ENCODE peak calls at places on chromosomes 2 and 18, in nine cellular contexts. One of them, this sample, is unnamed.

GRCh38 chr2:242012956-242013764 is 143.6 kb downstream of the RTP5 start:
- DNase-seq in CD4-positive, alpha-beta T cell: no peak
- DNase-seq in iris pigment epithelial cell: no peak
- DNase-seq in central memory CD4-positive, alpha-beta T cell: no peak
- DNase-seq in A549: no peak
- DNase-seq in HL-60: no peak
- DNase-seq in psoas muscle: no peak
- DNase-seq in brain microvascular endothelial cell: no peak
- DNase-seq in HTR-8/SVneo: no peak
- DNase-seq in this sample: no peak

GRCh38 chr2:68839260-68839833 is 31.9 kb downstream of the BMP10 start:
- DNase-seq in CD4-positive, alpha-beta T cell: no peak
- DNase-seq in iris pigment epithelial cell: no peak
- DNase-seq in central memory CD4-positive, alpha-beta T cell: peak
- DNase-seq in A549: peak
- DNase-seq in HL-60: peak
- DNase-seq in psoas muscle: no peak
- DNase-seq in brain microvascular endothelial cell: no peak
- DNase-seq in HTR-8/SVneo: peak
- DNase-seq in this sample: no peak

GRCh38 chr2:76679025-76679396 is 843.2 kb downstream of the LRRTM4 start:
- DNase-seq in CD4-positive, alpha-beta T cell: no peak
- DNase-seq in iris pigment epithelial cell: no peak
- DNase-seq in central memory CD4-positive, alpha-beta T cell: no peak
- DNase-seq in A549: no peak
- DNase-seq in HL-60: no peak
- DNase-seq in psoas muscle: no peak
- DNase-seq in brain microvascular endothelial cell: no peak
- DNase-seq in HTR-8/SVneo: no peak
- DNase-seq in this sample: no peak

GRCh38 chr2:240143276-240143675 is 2.8 kb upstream of the OTOS start:
- DNase-seq in CD4-positive, alpha-beta T cell: no peak
- DNase-seq in iris pigment epithelial cell: no peak
- DNase-seq in central memory CD4-positive, alpha-beta T cell: no peak
- DNase-seq in A549: no peak
- DNase-seq in HL-60: no peak
- DNase-seq in psoas muscle: no peak
- DNase-seq in brain microvascular endothelial cell: no peak
- DNase-seq in HTR-8/SVneo: no peak
- DNase-seq in this sample: no peak

GRCh38 chr18:79630266-79631095 is 49.1 kb upstream of the CTDP1 start:
- DNase-seq in CD4-positive, alpha-beta T cell: no peak
- DNase-seq in iris pigment epithelial cell: no peak
- DNase-seq in central memory CD4-positive, alpha-beta T cell: no peak
- DNase-seq in A549: no peak
- DNase-seq in HL-60: no peak
- DNase-seq in psoas muscle: peak
- DNase-seq in brain microvascular endothelial cell: peak
- DNase-seq in HTR-8/SVneo: no peak
- DNase-seq in this sample: no peak

GRCh38 chr2:227188292-227188691 is 23.9 kb downstream of the COL4A3 start:
- DNase-seq in CD4-positive, alpha-beta T cell: no peak
- DNase-seq in iris pigment epithelial cell: peak
- DNase-seq in central memory CD4-positive, alpha-beta T cell: no peak
- DNase-seq in A549: no peak
- DNase-seq in HL-60: no peak
- DNase-seq in psoas muscle: no peak
- DNase-seq in brain microvascular endothelial cell: peak
- DNase-seq in HTR-8/SVneo: peak
- DNase-seq in this sample: no peak

GRCh38 chr2:62412347-62412742 is 93.7 kb downstream of the TMEM17 start:
- DNase-seq in CD4-positive, alpha-beta T cell: no peak
- DNase-seq in iris pigment epithelial cell: no peak
- DNase-seq in central memory CD4-positive, alpha-beta T cell: no peak
- DNase-seq in A549: no peak
- DNase-seq in HL-60: no peak
- DNase-seq in psoas muscle: no peak
- DNase-seq in brain microvascular endothelial cell: no peak
- DNase-seq in HTR-8/SVneo: no peak
- DNase-seq in this sample: no peak

GRCh38 chr18:2263303-2263702 is 308.0 kb downstream of the METTL4 start:
- DNase-seq in CD4-positive, alpha-beta T cell: no peak
- DNase-seq in iris pigment epithelial cell: no peak
- DNase-seq in central memory CD4-positive, alpha-beta T cell: no peak
- DNase-seq in A549: no peak
- DNase-seq in HL-60: no peak
- DNase-seq in psoas muscle: no peak
- DNase-seq in brain microvascular endothelial cell: no peak
- DNase-seq in HTR-8/SVneo: no peak
- DNase-seq in this sample: no peak

GRCh38 chr2:157893611-157894010 is 17.5 kb upstream of the ACVR1 start:
- DNase-seq in CD4-positive, alpha-beta T cell: no peak
- DNase-seq in iris pigment epithelial cell: no peak
- DNase-seq in central memory CD4-positive, alpha-beta T cell: no peak
- DNase-seq in A549: no peak
- DNase-seq in HL-60: no peak
- DNase-seq in psoas muscle: no peak
- DNase-seq in brain microvascular endothelial cell: no peak
- DNase-seq in HTR-8/SVneo: no peak
- DNase-seq in this sample: no peak

GRCh38 chr2:15638720-15639119 is 47.1 kb downstream of the DDX1 start:
- DNase-seq in CD4-positive, alpha-beta T cell: no peak
- DNase-seq in iris pigment epithelial cell: peak
- DNase-seq in central memory CD4-positive, alpha-beta T cell: no peak
- DNase-seq in A549: no peak
- DNase-seq in HL-60: no peak
- DNase-seq in psoas muscle: no peak
- DNase-seq in brain microvascular endothelial cell: peak
- DNase-seq in HTR-8/SVneo: no peak
- DNase-seq in this sample: no peak

GRCh38 chr2:38610851-38611801 is 8.4 kb upstream of the HNRNPLL start:
- DNase-seq in CD4-positive, alpha-beta T cell: no peak
- DNase-seq in iris pigment epithelial cell: peak
- DNase-seq in central memory CD4-positive, alpha-beta T cell: no peak
- DNase-seq in A549: no peak
- DNase-seq in HL-60: no peak
- DNase-seq in psoas muscle: no peak
- DNase-seq in brain microvascular endothelial cell: no peak
- DNase-seq in HTR-8/SVneo: no peak
- DNase-seq in this sample: no peak

GRCh38 chr18:72161686-72162085 is 382.5 kb downstream of the CBLN2 start:
- DNase-seq in CD4-positive, alpha-beta T cell: no peak
- DNase-seq in iris pigment epithelial cell: no peak
- DNase-seq in central memory CD4-positive, alpha-beta T cell: no peak
- DNase-seq in A549: no peak
- DNase-seq in HL-60: no peak
- DNase-seq in psoas muscle: no peak
- DNase-seq in brain microvascular endothelial cell: no peak
- DNase-seq in HTR-8/SVneo: no peak
- DNase-seq in this sample: no peak

GRCh38 chr2:199907008-199907714 is 3.9 kb upstream of the C2orf69 start:
- DNase-seq in CD4-positive, alpha-beta T cell: no peak
- DNase-seq in iris pigment epithelial cell: no peak
- DNase-seq in central memory CD4-positive, alpha-beta T cell: no peak
- DNase-seq in A549: no peak
- DNase-seq in HL-60: no peak
- DNase-seq in psoas muscle: no peak
- DNase-seq in brain microvascular endothelial cell: no peak
- DNase-seq in HTR-8/SVneo: no peak
- DNase-seq in this sample: no peak

GRCh38 chr2:71786291-71787107 is 333.1 kb downstream of the DYSF start:
- DNase-seq in CD4-positive, alpha-beta T cell: no peak
- DNase-seq in iris pigment epithelial cell: no peak
- DNase-seq in central memory CD4-positive, alpha-beta T cell: no peak
- DNase-seq in A549: no peak
- DNase-seq in HL-60: no peak
- DNase-seq in psoas muscle: no peak
- DNase-seq in brain microvascular endothelial cell: no peak
- DNase-seq in HTR-8/SVneo: no peak
- DNase-seq in this sample: no peak

GRCh38 chr18:34003687-34004086 is 221.0 kb downstream of the NOL4 start:
- DNase-seq in CD4-positive, alpha-beta T cell: no peak
- DNase-seq in iris pigment epithelial cell: no peak
- DNase-seq in central memory CD4-positive, alpha-beta T cell: no peak
- DNase-seq in A549: no peak
- DNase-seq in HL-60: no peak
- DNase-seq in psoas muscle: no peak
- DNase-seq in brain microvascular endothelial cell: no peak
- DNase-seq in HTR-8/SVneo: no peak
- DNase-seq in this sample: no peak

GRCh38 chr2:9106338-9107167 is 100.1 kb upstream of the ASAP2 start:
- DNase-seq in CD4-positive, alpha-beta T cell: no peak
- DNase-seq in iris pigment epithelial cell: no peak
- DNase-seq in central memory CD4-positive, alpha-beta T cell: no peak
- DNase-seq in A549: no peak
- DNase-seq in HL-60: no peak
- DNase-seq in psoas muscle: no peak
- DNase-seq in brain microvascular endothelial cell: no peak
- DNase-seq in HTR-8/SVneo: no peak
- DNase-seq in this sample: no peak

GRCh38 chr2:68645523-68645922 is 2.1 kb downstream of the PROKR1 start:
- DNase-seq in CD4-positive, alpha-beta T cell: no peak
- DNase-seq in iris pigment epithelial cell: no peak
- DNase-seq in central memory CD4-positive, alpha-beta T cell: no peak
- DNase-seq in A549: no peak
- DNase-seq in HL-60: no peak
- DNase-seq in psoas muscle: no peak
- DNase-seq in brain microvascular endothelial cell: no peak
- DNase-seq in HTR-8/SVneo: no peak
- DNase-seq in this sample: no peak

GRCh38 chr18:51867767-51868166 is 472.2 kb upstream of the DCC start:
- DNase-seq in CD4-positive, alpha-beta T cell: no peak
- DNase-seq in iris pigment epithelial cell: peak
- DNase-seq in central memory CD4-positive, alpha-beta T cell: no peak
- DNase-seq in A549: no peak
- DNase-seq in HL-60: no peak
- DNase-seq in psoas muscle: no peak
- DNase-seq in brain microvascular endothelial cell: peak
- DNase-seq in HTR-8/SVneo: no peak
- DNase-seq in this sample: no peak

GRCh38 chr2:65919579-65920188 is 487.3 kb upstream of the SPRED2 start:
- DNase-seq in CD4-positive, alpha-beta T cell: no peak
- DNase-seq in iris pigment epithelial cell: no peak
- DNase-seq in central memory CD4-positive, alpha-beta T cell: no peak
- DNase-seq in A549: no peak
- DNase-seq in HL-60: no peak
- DNase-seq in psoas muscle: no peak
- DNase-seq in brain microvascular endothelial cell: no peak
- DNase-seq in HTR-8/SVneo: no peak
- DNase-seq in this sample: no peak

GRCh38 chr2:200172944-200173481 is 133.5 kb upstream of the SPATS2L start:
- DNase-seq in CD4-positive, alpha-beta T cell: no peak
- DNase-seq in iris pigment epithelial cell: peak
- DNase-seq in central memory CD4-positive, alpha-beta T cell: no peak
- DNase-seq in A549: no peak
- DNase-seq in HL-60: no peak
- DNase-seq in psoas muscle: no peak
- DNase-seq in brain microvascular endothelial cell: peak
- DNase-seq in HTR-8/SVneo: no peak
- DNase-seq in this sample: no peak

GRCh38 chr18:13268035-13268700 is 49.6 kb downstream of the LDLRAD4 start:
- DNase-seq in CD4-positive, alpha-beta T cell: no peak
- DNase-seq in iris pigment epithelial cell: peak
- DNase-seq in central memory CD4-positive, alpha-beta T cell: no peak
- DNase-seq in A549: no peak
- DNase-seq in HL-60: no peak
- DNase-seq in psoas muscle: no peak
- DNase-seq in brain microvascular endothelial cell: peak
- DNase-seq in HTR-8/SVneo: no peak
- DNase-seq in this sample: no peak

GRCh38 chr2:44277541-44277940 is 2.3 kb downstream of the SLC3A1 start:
- DNase-seq in CD4-positive, alpha-beta T cell: no peak
- DNase-seq in iris pigment epithelial cell: no peak
- DNase-seq in central memory CD4-positive, alpha-beta T cell: no peak
- DNase-seq in A549: no peak
- DNase-seq in HL-60: no peak
- DNase-seq in psoas muscle: no peak
- DNase-seq in brain microvascular endothelial cell: no peak
- DNase-seq in HTR-8/SVneo: no peak
- DNase-seq in this sample: no peak

GRCh38 chr2:174383796-174384195 is 11.7 kb upstream of the SCRN3 start:
- DNase-seq in CD4-positive, alpha-beta T cell: no peak
- DNase-seq in iris pigment epithelial cell: no peak
- DNase-seq in central memory CD4-positive, alpha-beta T cell: no peak
- DNase-seq in A549: no peak
- DNase-seq in HL-60: no peak
- DNase-seq in psoas muscle: no peak
- DNase-seq in brain microvascular endothelial cell: no peak
- DNase-seq in HTR-8/SVneo: no peak
- DNase-seq in this sample: no peak

GRCh38 chr2:218853766-218854165 is 5.8 kb upstream of the WNT6 start:
- DNase-seq in CD4-positive, alpha-beta T cell: no peak
- DNase-seq in iris pigment epithelial cell: peak
- DNase-seq in central memory CD4-positive, alpha-beta T cell: no peak
- DNase-seq in A549: no peak
- DNase-seq in HL-60: peak
- DNase-seq in psoas muscle: peak
- DNase-seq in brain microvascular endothelial cell: no peak
- DNase-seq in HTR-8/SVneo: no peak
- DNase-seq in this sample: no peak

GRCh38 chr2:239600650-239601049 is 199.8 kb upstream of the HDAC4 start:
- DNase-seq in CD4-positive, alpha-beta T cell: no peak
- DNase-seq in iris pigment epithelial cell: no peak
- DNase-seq in central memory CD4-positive, alpha-beta T cell: no peak
- DNase-seq in A549: no peak
- DNase-seq in HL-60: no peak
- DNase-seq in psoas muscle: peak
- DNase-seq in brain microvascular endothelial cell: no peak
- DNase-seq in HTR-8/SVneo: no peak
- DNase-seq in this sample: no peak

GRCh38 chr2:204265701-204266310 is 279.5 kb upstream of the PARD3B start:
- DNase-seq in CD4-positive, alpha-beta T cell: no peak
- DNase-seq in iris pigment epithelial cell: no peak
- DNase-seq in central memory CD4-positive, alpha-beta T cell: no peak
- DNase-seq in A549: no peak
- DNase-seq in HL-60: no peak
- DNase-seq in psoas muscle: no peak
- DNase-seq in brain microvascular endothelial cell: no peak
- DNase-seq in HTR-8/SVneo: no peak
- DNase-seq in this sample: no peak

GRCh38 chr2:64630752-64631151 is 23.0 kb downstream of the SERTAD2 start:
- DNase-seq in CD4-positive, alpha-beta T cell: no peak
- DNase-seq in iris pigment epithelial cell: no peak
- DNase-seq in central memory CD4-positive, alpha-beta T cell: no peak
- DNase-seq in A549: no peak
- DNase-seq in HL-60: no peak
- DNase-seq in psoas muscle: no peak
- DNase-seq in brain microvascular endothelial cell: no peak
- DNase-seq in HTR-8/SVneo: no peak
- DNase-seq in this sample: no peak

GRCh38 chr18:61831071-61831470 is 61.7 kb downstream of the RNF152 start:
- DNase-seq in CD4-positive, alpha-beta T cell: no peak
- DNase-seq in iris pigment epithelial cell: peak
- DNase-seq in central memory CD4-positive, alpha-beta T cell: no peak
- DNase-seq in A549: no peak
- DNase-seq in HL-60: no peak
- DNase-seq in psoas muscle: no peak
- DNase-seq in brain microvascular endothelial cell: peak
- DNase-seq in HTR-8/SVneo: no peak
- DNase-seq in this sample: no peak

GRCh38 chr18:50044402-50044801 is 150.5 kb downstream of the MYO5B start:
- DNase-seq in CD4-positive, alpha-beta T cell: no peak
- DNase-seq in iris pigment epithelial cell: no peak
- DNase-seq in central memory CD4-positive, alpha-beta T cell: no peak
- DNase-seq in A549: no peak
- DNase-seq in HL-60: no peak
- DNase-seq in psoas muscle: no peak
- DNase-seq in brain microvascular endothelial cell: no peak
- DNase-seq in HTR-8/SVneo: no peak
- DNase-seq in this sample: no peak

GRCh38 chr2:177553176-177553909 is 160.8 kb downstream of the AGPS start:
- DNase-seq in CD4-positive, alpha-beta T cell: no peak
- DNase-seq in iris pigment epithelial cell: peak
- DNase-seq in central memory CD4-positive, alpha-beta T cell: no peak
- DNase-seq in A549: no peak
- DNase-seq in HL-60: no peak
- DNase-seq in psoas muscle: no peak
- DNase-seq in brain microvascular endothelial cell: peak
- DNase-seq in HTR-8/SVneo: no peak
- DNase-seq in this sample: no peak

GRCh38 chr2:26561918-26562810 is 79.0 kb downstream of the CIB4 start:
- DNase-seq in CD4-positive, alpha-beta T cell: no peak
- DNase-seq in iris pigment epithelial cell: peak
- DNase-seq in central memory CD4-positive, alpha-beta T cell: no peak
- DNase-seq in A549: peak
- DNase-seq in HL-60: no peak
- DNase-seq in psoas muscle: peak
- DNase-seq in brain microvascular endothelial cell: no peak
- DNase-seq in HTR-8/SVneo: peak
- DNase-seq in this sample: no peak

This sample was measured in anterior cingulate cortex.